ENCODE peak calls at places on chromosomes 16 and 17, in ten cellular contexts. Q, E, A, S, Z, R, V, Y, I and P are unnamed samples.
A peak's percentile ranks its signal among the peaks of the same experiment; 100 is the strongest.

GRCh38 chr16:85391175-85391707 is 221.9 kb upstream of the GSE1 start:
- DNase-seq in E (no peak), S (peak; percentile 39), Q (no peak), V (peak; percentile 60), I (no peak), Z (peak; percentile 0), R (no peak), Y (no peak), A (no peak), P (no peak)

GRCh38 chr17:75776399-75777242 is 8.0 kb upstream of the UNK start:
- DNase-seq in R (no peak), A (no peak), Z (no peak), I (no peak), E (no peak), V (peak; percentile 61), Y (no peak), Q (peak; percentile 25), S (peak; percentile 47), P (peak; percentile 10)

GRCh38 chr17:62705781-62706597 is 78.5 kb downstream of the MRC2 start:
- DNase-seq in A (peak; percentile 47), Z (no peak), Q (peak; percentile 42), Y (no peak), V (peak; percentile 59), R (no peak), S (peak; percentile 47), I (no peak), E (no peak), P (no peak)

GRCh38 chr17:1592751-1593629 is 30.4 kb upstream of the PITPNA start:
- DNase-seq in I (no peak), R (no peak), Y (no peak), S (no peak), Z (no peak), A (no peak), V (no peak), Q (no peak), E (no peak), P (peak; percentile 76)

GRCh38 chr17:57493625-57494024 is 237.3 kb downstream of the MSI2 start:
- DNase-seq in Y (no peak), I (no peak), V (no peak), E (no peak), Z (no peak), S (no peak), R (no peak), A (no peak), Q (no peak), P (no peak)

GRCh38 chr16:87919681-87919994 is 16.7 kb downstream of the CA5A start:
- DNase-seq in I (no peak), A (no peak), S (no peak), Q (no peak), E (no peak), Z (no peak), Y (no peak), R (no peak), V (no peak), P (no peak)

GRCh38 chr17:15954222-15954621 is 9.3 kb downstream of the ADORA2B start:
- DNase-seq in Q (peak; percentile 84), A (peak; percentile 90), I (peak; percentile 72), Z (no peak), Y (no peak), R (no peak), S (no peak), V (peak; percentile 50), E (peak; percentile 62), P (no peak)

GRCh38 chr17:44830359-44831269 is 527 bp upstream of the GJC1 start:
- DNase-seq in A (no peak), Z (no peak), Q (no peak), E (no peak), S (peak; percentile 62), I (no peak), Y (no peak), V (peak; percentile 74), R (no peak), P (peak; percentile 56)

GRCh38 chr17:62591323-62591722 is 36.1 kb upstream of the MRC2 start:
- DNase-seq in E (no peak), Y (no peak), Z (no peak), R (no peak), S (no peak), Q (no peak), A (no peak), I (no peak), V (no peak), P (no peak)

GRCh38 chr17:65567566-65567965 is 6.1 kb upstream of the AXIN2 start:
- DNase-seq in R (no peak), A (no peak), S (no peak), Q (no peak), E (no peak), Z (no peak), V (no peak), Y (no peak), I (no peak), P (no peak)

GRCh38 chr16:58363746-58364393 is 28.4 kb upstream of the GINS3 start:
- DNase-seq in Z (no peak), Q (no peak), R (no peak), E (no peak), Y (no peak), I (no peak), V (no peak), S (no peak), A (no peak), P (no peak)

DNA sequence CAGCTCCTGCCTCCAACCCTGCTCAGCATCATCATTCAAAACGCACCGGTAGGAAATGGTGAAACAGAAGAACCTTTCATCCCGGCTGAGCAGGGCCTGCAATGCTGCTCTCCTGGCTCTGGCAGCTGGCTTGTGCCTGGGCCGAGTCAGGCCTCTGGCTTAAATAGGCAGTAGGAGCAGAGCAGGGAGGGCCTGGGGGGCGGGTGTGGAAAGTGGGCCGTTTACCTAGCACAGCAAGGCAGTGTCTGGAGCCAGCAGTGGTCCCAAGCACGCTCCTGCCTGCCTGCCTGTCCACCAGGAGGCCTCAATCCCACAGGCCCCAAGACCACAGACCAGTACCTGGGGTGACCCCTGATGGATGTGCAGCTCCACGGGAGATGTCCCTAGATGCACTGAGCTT is 59.3 kb downstream of the SMPD3 start:
- DNase-seq in Z (no peak), Y (no peak), S (no peak), A (no peak), I (no peak), V (no peak), Q (no peak), R (no peak), E (no peak), P (no peak)
- TF ChIP-seq CTCF in Z (no peak), Y (no peak), S (no peak), A (no peak), I (no peak), V (no peak), Q (no peak), R (no peak), E (no peak), P (no peak)

GRCh38 chr17:47875011-47875471 is 21.0 kb upstream of the SP2 start:
- DNase-seq in S (no peak), R (no peak), E (no peak), V (no peak), A (no peak), Q (no peak), I (no peak), Y (no peak), Z (no peak), P (no peak)

GRCh38 chr17:47872651-47873161 is 21.7 kb upstream of the SP6 start:
- DNase-seq in R (no peak), S (no peak), V (no peak), I (no peak), E (no peak), A (peak; percentile 36), Q (no peak), Y (no peak), Z (no peak), P (no peak)

GRCh38 chr17:47875586-47875985 is 20.4 kb upstream of the SP2 start:
- DNase-seq in V (no peak), I (no peak), A (no peak), S (no peak), R (no peak), Q (no peak), E (no peak), Y (no peak), Z (no peak), P (no peak)

GRCh38 chr17:47872019-47872650 is 21.2 kb upstream of the SP6 start:
- DNase-seq in Z (peak; percentile 57), A (no peak), V (no peak), R (no peak), S (no peak), Y (no peak), E (no peak), Q (no peak), I (no peak), P (no peak)

GRCh38 chr17:47873200-47874090 is 22.5 kb upstream of the SP6 start:
- DNase-seq in I (no peak), E (no peak), A (no peak), V (no peak), Q (no peak), S (no peak), Y (no peak), Z (no peak), R (no peak), P (no peak)
- TF ChIP-seq CTCF in I (no peak), E (no peak), A (no peak), V (no peak), Q (no peak), S (no peak), Y (no peak), Z (no peak), R (no peak), P (no peak)

DNA sequence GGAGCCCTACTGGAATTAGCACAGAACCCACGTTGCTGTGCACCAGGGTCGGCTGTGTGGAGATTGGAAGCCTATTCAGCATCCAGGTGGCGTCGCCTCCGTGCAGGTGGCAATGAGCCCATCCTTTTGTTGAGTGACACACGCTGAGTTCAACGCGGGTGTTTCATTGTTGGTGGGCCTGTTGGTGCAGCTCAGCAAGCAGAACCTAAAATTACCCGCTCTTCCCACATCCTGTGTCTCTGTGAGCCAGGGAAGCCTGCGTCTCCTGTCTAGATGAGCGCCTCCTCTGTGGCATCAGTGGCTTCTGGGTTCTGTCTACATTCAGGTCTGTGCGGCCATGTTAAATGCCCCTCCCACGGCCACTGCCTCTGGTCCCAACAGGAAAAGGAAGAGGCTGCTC is 14.5 kb downstream of the CD2BP2 start:
- DNase-seq in A (no peak), R (no peak), S (no peak), E (no peak), Q (no peak), I (no peak), V (no peak), Z (no peak), Y (no peak), P (no peak)
- TF ChIP-seq CTCF in A (no peak), R (no peak), S (no peak), E (no peak), Q (no peak), I (no peak), V (no peak), Z (no peak), Y (no peak), P (no peak)

DNA sequence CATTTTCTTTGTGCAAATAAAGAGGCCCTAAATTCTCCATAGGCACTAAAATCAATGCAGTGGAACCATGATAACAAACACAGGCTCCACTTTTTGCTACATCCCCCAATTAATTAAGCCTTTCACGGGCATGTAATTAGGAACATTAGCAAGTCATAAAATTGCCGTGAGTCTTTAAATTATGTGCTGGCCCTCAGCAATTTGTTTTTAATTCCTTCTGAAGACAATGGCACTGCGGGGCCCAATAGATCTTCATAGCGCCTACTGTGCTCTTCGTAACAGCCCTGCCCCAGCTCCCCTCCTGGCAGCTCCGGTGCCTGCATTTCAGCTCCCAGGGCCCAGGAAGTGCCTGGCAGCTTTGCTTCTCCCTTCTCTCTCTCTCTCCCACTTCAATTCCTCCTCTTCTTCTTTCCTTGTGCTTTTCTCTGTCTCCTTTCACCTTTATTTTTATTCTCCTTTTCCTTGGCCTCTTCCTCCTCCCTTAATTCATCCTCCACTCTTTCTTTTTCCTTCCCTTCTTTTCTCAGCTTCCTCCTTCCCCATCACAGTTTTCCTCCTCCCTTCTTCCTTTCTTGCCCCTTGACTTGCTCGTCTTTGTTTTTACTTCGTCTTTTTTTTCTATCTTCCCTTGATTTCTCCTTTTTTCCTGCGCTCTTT is 99.5 kb upstream of the LHX1 start:
- DNase-seq in A (no peak), S (no peak), V (no peak), Z (peak; percentile 44), E (no peak), Y (no peak), R (no peak), I (no peak), Q (no peak), P (no peak)
- TF ChIP-seq CTCF in A (no peak), S (no peak), V (no peak), Z (no peak), E (no peak), Y (no peak), R (no peak), I (no peak), Q (no peak), P (no peak)